ENCODE peak calls at places on chromosomes 11 and 22, in five cellular contexts. E is K562, D is HepG2, L is GM12878, O is H1. P is an unnamed sample.

GRCh38 chr22:20530368-20531153 is 23.2 kb downstream of the MED15 start:
- DNase-seq in D (no peak), L (no peak), O (no peak), E (no peak), P (no peak)

GRCh38 chr11:93577291-93577690 is 34.1 kb upstream of the SMCO4 start:
- DNase-seq in D (no peak), L (no peak), E (no peak), O (no peak), P (no peak)

GRCh38 chr11:33696411-33696810 is 4.2 kb downstream of the C11orf91 start:
- DNase-seq in D (no peak), O (no peak), L (no peak), E (no peak), P (no peak)

GRCh38 chr11:46554205-46555162 is 39.3 kb downstream of the AMBRA1 start:
- DNase-seq in O (no peak), E (no peak), L (no peak), D (peak; percentile 99), P (peak; percentile 31)

GRCh38 chr11:81634483-81634882 is 1099.2 kb downstream of the FAM181B start:
- DNase-seq in E (no peak), L (no peak), D (no peak), O (no peak), P (no peak)

GRCh38 chr11:129803533-129803932 is 12.1 kb upstream of the TMEM45B start:
- DNase-seq in O (no peak), D (no peak), E (no peak), L (no peak), P (no peak)

GRCh38 chr11:80816966-80817365 is 1376.1 kb upstream of the TENM4 start:
- DNase-seq in E (no peak), O (no peak), D (no peak), L (peak; percentile 20), P (no peak)

GRCh38 chr11:94787798-94788197 is 19.6 kb downstream of the AMOTL1 start:
- DNase-seq in D (no peak), O (no peak), E (peak; percentile 47), L (no peak), P (no peak)

GRCh38 chr11:29251738-29252137 is 765.1 kb downstream of the KCNA4 start:
- DNase-seq in L (peak; percentile 33), O (no peak), D (no peak), E (no peak), P (no peak)

GRCh38 chr22:35734517-35734827 is 16.8 kb downstream of the APOL5 start:
- DNase-seq in L (no peak), E (no peak), D (no peak), O (no peak), P (no peak)

GRCh38 chr11:96215094-96215782 is 127.8 kb downstream of the MAML2 start:
- DNase-seq in O (no peak), L (peak; percentile 72), E (peak; percentile 16), D (no peak), P (no peak)

GRCh38 chr11:126416542-126417090 is 61.1 kb downstream of the ST3GAL4 start:
- DNase-seq in D (no peak), E (no peak), L (peak; percentile 27), O (peak; percentile 63), P (peak; percentile 91)

GRCh38 chr11:60899021-60899936 is 7.1 kb downstream of the PRPF19 start:
- DNase-seq in D (peak; percentile 56), E (peak; percentile 67), O (peak; percentile 57), L (no peak), P (peak; percentile 74)

GRCh38 chr11:30583505-30584280 is 2.5 kb downstream of the MPPED2 start:
- DNase-seq in L (no peak), E (no peak), O (peak; percentile 57), D (no peak), P (peak; percentile 62)

GRCh38 chr11:8239056-8239455 is 24.6 kb downstream of the LMO1 start:
- DNase-seq in D (no peak), O (no peak), L (no peak), E (no peak), P (no peak)

GRCh38 chr11:110797453-110797852 is 85.2 kb upstream of the ARHGAP20 start:
- DNase-seq in O (no peak), E (no peak), L (peak; percentile 88), D (no peak), P (no peak)

GRCh38 chr22:36463783-36464184 is 17.7 kb downstream of the TXN2 start:
- DNase-seq in L (no peak), E (no peak), D (no peak), O (no peak), P (no peak)

GRCh38 chr22:42180349-42180842 is 49.8 kb upstream of the CYP2D6 start:
- DNase-seq in D (no peak), L (no peak), O (no peak), E (peak; percentile 70), P (no peak)

GRCh38 chr11:101323997-101324396 is 194.4 kb upstream of the PGR start:
- DNase-seq in E (no peak), O (no peak), L (no peak), D (no peak), P (peak; percentile 34)

GRCh38 chr11:12094872-12095800 is 15.3 kb upstream of the MICAL2 start:
- DNase-seq in O (no peak), D (no peak), L (no peak), E (peak; percentile 80), P (no peak)

GRCh38 chr22:39414886-39415285 is 15.3 kb downstream of the TAB1 start:
- DNase-seq in O (no peak), D (no peak), L (no peak), E (no peak), P (no peak)

GRCh38 chr11:65298655-65299179 is 15.9 kb upstream of the CDC42EP2 start:
- DNase-seq in O (no peak), D (no peak), E (no peak), L (no peak), P (no peak)

GRCh38 chr11:14969922-14970323 is 2.2 kb downstream of the CALCA start:
- DNase-seq in D (peak; percentile 28), L (no peak), E (peak; percentile 38), O (peak; percentile 95), P (peak; percentile 86)

GRCh38 chr11:61195710-61196109 is 7.6 kb upstream of the PGA3 start:
- DNase-seq in L (no peak), E (no peak), D (no peak), O (no peak), P (no peak)

GRCh38 chr11:32888805-32889204 is 3.8 kb upstream of the QSER1 start:
- DNase-seq in D (no peak), L (no peak), O (no peak), E (no peak), P (no peak)

GRCh38 chr11:74487875-74488274 is 5.6 kb downstream of the LIPT2 start:
- DNase-seq in L (no peak), E (peak; percentile 45), O (no peak), D (peak; percentile 54), P (peak; percentile 55)

GRCh38 chr11:57323503-57324153 is 1.1 kb downstream of the TNKS1BP1 start:
- DNase-seq in L (no peak), E (peak; percentile 30), O (no peak), D (no peak), P (no peak)

GRCh38 chr11:130241697-130242096 is 73.0 kb downstream of the ZBTB44 start:
- DNase-seq in O (no peak), E (no peak), L (no peak), D (no peak), P (peak; percentile 29)

GRCh38 chr11:119756169-119756568 is 27.2 kb upstream of the NECTIN1 start:
- DNase-seq in E (no peak), L (no peak), D (no peak), O (no peak), P (no peak)

GRCh38 chr11:93591247-93591898 is 48.2 kb upstream of the SMCO4 start:
- DNase-seq in D (peak; percentile 84), E (no peak), L (peak; percentile 33), O (no peak), P (no peak)

GRCh38 chr22:45208993-45209838 is 31.5 kb downstream of the KIAA0930 start:
- DNase-seq in E (peak; percentile 46), L (no peak), O (peak; percentile 97), D (no peak), P (peak; percentile 75)

GRCh38 chr22:45208696-45208992 is 32.0 kb downstream of the KIAA0930 start:
- DNase-seq in E (no peak), L (no peak), O (no peak), D (no peak), P (no peak)

GRCh38 chr22:45207981-45208664 is 32.6 kb downstream of the KIAA0930 start:
- DNase-seq in D (no peak), E (no peak), O (no peak), L (no peak), P (no peak)

GRCh38 chr22:45206233-45206632 is 34.5 kb downstream of the KIAA0930 start:
- DNase-seq in E (no peak), D (no peak), O (no peak), L (no peak), P (no peak)

GRCh38 chr22:45207533-45207932 is 33.2 kb downstream of the KIAA0930 start:
- DNase-seq in E (no peak), O (no peak), D (no peak), L (no peak), P (no peak)
- H3K79me2 ChIP-seq in E (no peaks in the 10 kb centered on the region), O (no peaks in the 10 kb centered on the region), D (no peaks in the 10 kb centered on the region), L (no peaks in the 10 kb centered on the region), P (no peaks in the 10 kb centered on the region)

DNA sequence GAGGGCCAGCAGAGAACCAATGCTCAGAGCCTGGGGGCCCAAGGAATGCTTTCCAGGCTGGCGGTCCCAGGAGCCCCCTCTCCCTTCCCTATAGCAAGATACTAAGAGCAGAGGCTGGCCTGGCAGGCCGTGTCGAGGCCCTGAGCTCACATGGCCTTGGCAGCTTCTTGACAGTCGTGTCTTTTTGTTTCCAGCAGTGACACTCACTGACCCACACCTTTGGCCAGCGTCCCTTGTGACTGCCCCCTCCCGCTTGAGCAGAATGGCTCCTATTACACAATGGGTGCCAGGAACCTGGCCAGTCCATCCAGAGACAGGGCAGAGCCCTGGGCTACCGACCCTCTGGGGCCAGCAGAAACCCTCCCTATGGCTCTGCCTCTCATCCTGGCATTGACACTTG is 6.4 kb upstream of the CCND1 start:
- DNase-seq in D (no peak), E (no peak), L (no peak), O (no peak), P (no peak)
- TF ChIP-seq CREB1 in D (no peak), E (no peak), L (no peak), O (no peak), P (no peak)

DNA sequence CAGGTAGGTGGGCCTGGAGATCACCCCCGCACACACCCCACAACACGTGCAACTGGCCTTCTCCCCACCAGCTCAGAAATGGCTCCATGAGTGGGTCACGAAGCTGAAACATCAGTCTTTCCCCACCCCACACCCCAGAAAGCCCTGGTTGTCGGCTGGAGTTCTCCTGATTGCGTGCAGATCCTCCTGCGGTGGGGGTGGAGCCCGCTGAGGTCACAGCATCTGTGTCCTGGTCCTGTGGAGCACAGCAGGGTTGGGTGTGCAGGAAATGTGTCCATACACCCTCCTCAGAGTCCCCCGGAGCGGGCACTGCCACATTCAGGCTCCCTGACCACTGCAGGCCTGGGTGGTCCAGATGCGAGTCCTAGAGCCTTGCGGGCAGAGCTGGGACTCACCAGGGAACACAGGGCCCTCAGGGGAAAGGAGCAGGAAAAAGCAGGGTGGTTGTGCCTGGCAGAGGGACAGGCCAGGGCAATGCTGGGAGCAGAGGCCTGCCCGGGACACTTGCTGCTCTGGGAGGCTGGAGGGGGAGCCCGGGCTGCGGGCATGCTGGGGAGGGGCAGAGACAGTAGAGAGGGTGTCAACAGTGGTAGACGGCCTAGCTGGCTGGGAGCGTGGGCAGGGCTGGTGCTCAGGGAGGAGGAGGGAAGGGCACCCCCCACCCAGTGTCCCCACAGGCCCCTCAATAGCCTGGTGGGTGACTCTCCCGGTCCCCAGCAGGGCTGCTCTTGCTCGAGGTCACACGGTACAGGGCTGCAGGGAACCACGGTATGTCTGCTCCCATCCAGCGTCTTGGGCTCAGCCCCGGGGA is 42.4 kb upstream of the PPARA start:
- DNase-seq in D (no peak), L (no peak), O (no peak), E (no peak), P (no peak)
- TF ChIP-seq POLR2AphosphoS5 in D (no peak), L (no peak), O (no peak), E (no peak), P (no peak)

GRCh38 chr11:3781423-3781822 is 15.9 kb downstream of the NUP98 start:
- DNase-seq in E (no peak), L (no peak), D (no peak), O (no peak), P (no peak)
- H3K79me2 ChIP-seq in E (peaks cover 58% of the 10 kb centered on the region), L (peaks cover 49% of the 10 kb centered on the region), D (peaks cover 49% of the 10 kb centered on the region), O (peaks cover 7% of the 10 kb centered on the region), P (peaks cover 74% of the 10 kb centered on the region)